ENCODE peak calls at places on chromosomes 16 and 17, in ten cellular contexts. P is lower lobe of right lung, G is uterus, Y is cardiac muscle cell, H is heart left ventricle, I is gastrocnemius medialis, L is tibial artery, K is breast epithelium, Z is sigmoid colon, C is psoas muscle. D is an unnamed sample.
A peak's percentile ranks its signal among the peaks of the same experiment; 100 is the strongest.

GRCh38 chr16:2325181-2325580 is 15.3 kb downstream of the ABCA3 start:
- DNase-seq in Z (no peak), G (no peak), P (no peak), Y (no peak), C (no peak), L (no peak), K (no peak), H (no peak), I (no peak), D (no peak)

GRCh38 chr16:353404-354285 is 1.1 kb upstream of the AXIN1 start:
- DNase-seq in L (no peak), Y (no peak), Z (peak; percentile 71), I (no peak), P (peak; percentile 57), G (peak; percentile 40), K (peak; percentile 35), H (no peak), C (no peak), D (no peak)

GRCh38 chr17:20988001-20988641 is 54.7 kb downstream of the USP22 start:
- DNase-seq in I (no peak), K (peak; percentile 13), L (no peak), Z (no peak), C (peak; percentile 41), H (no peak), P (no peak), Y (no peak), G (no peak), D (no peak)

GRCh38 chr16:14300631-14301149 is 229.6 kb downstream of the MRTFB start:
- DNase-seq in Y (peak; percentile 89), L (peak; percentile 87), K (peak; percentile 60), I (peak; percentile 86), Z (peak; percentile 92), H (peak; percentile 83), P (peak; percentile 65), G (peak; percentile 63), C (peak; percentile 85), D (no peak)

GRCh38 chr16:84281077-84281476 is 13.6 kb upstream of the WFDC1 start:
- DNase-seq in I (no peak), K (no peak), Z (no peak), H (no peak), P (no peak), L (no peak), Y (peak; percentile 30), G (no peak), C (no peak), D (no peak)

GRCh38 chr16:68332411-68333121 is 21.7 kb downstream of the PRMT7 start:
- DNase-seq in G (no peak), C (no peak), K (no peak), L (peak; percentile 55), Z (no peak), P (no peak), Y (peak; percentile 52), I (peak; percentile 42), H (peak; percentile 67), D (no peak)

GRCh38 chr16:49024896-49025295 is 256.7 kb downstream of the CBLN1 start:
- DNase-seq in Y (no peak), P (no peak), Z (no peak), L (no peak), I (no peak), K (no peak), H (no peak), C (no peak), G (no peak), D (no peak)

GRCh38 chr17:21539146-21539545 is 153.2 kb upstream of the KCNJ18 start:
- DNase-seq in Z (no peak), L (no peak), C (no peak), G (no peak), P (no peak), I (no peak), K (no peak), H (no peak), Y (no peak), D (no peak)

GRCh38 chr16:10040136-10041080 is 141.8 kb downstream of the GRIN2A start:
- DNase-seq in Z (no peak), L (no peak), H (no peak), Y (no peak), G (no peak), K (no peak), P (no peak), C (no peak), I (no peak), D (no peak)

DNA sequence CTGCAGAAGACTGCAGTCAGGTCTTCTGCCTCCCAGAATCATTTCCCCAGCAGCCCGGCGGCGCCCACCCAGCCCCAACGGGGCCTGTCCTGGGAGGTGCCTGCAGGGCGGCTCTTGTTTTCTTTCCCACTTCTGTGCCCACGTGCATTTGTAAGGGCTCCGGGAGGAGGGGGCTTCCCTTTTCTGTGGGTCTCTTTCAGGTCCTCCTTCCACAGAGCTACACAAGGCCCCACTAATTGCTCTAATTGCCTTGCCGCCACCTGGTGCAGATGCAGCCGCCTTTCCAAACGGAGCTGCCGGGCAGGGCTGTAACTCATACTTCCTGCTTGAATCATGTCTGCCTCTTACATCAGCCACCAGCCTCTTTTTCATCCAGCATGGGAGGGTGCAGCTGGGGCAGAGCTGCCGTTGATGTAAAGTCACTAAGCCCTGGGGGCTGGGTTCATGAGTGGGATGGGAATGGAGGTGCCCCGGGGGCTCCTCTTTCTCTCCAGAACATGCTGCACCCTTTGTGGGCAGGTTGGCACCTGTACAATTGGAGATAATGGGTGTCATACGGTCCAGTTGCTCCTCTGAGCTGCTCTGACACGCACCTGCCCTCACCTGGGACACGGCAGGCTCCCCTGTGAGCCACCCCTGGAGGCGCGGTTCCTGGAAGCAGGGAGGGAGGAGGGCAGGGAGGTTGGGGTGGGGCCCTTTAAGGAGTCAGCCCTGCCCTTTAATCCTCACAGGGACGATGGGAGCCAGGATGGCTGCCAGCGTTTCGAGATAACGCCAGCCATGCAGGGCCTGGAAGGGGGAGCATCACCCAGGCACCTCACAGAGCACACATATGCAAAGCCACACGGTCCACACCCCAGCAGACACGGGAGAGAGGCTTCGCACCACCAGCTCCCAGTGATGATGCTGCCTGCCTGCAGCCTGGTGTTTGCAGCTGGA is 41.1 kb upstream of the KLHDC4 start:
- DNase-seq in Z (peak; percentile 75), G (no peak), I (no peak), H (peak; percentile 80), C (no peak), P (peak; percentile 55), K (peak; percentile 27), Y (peak; percentile 88), L (peak; percentile 42), D (no peak)
- H3K27ac ChIP-seq in Z (peak overlapping the region; percentile 25), G (no peak overlapping the region), I (no peak overlapping the region), H (no peak overlapping the region), C (no peak overlapping the region), P (peak overlapping the region; percentile 43), K (no peak overlapping the region), Y (no peak overlapping the region), L (no peak overlapping the region), D (no peak overlapping the region)

DNA sequence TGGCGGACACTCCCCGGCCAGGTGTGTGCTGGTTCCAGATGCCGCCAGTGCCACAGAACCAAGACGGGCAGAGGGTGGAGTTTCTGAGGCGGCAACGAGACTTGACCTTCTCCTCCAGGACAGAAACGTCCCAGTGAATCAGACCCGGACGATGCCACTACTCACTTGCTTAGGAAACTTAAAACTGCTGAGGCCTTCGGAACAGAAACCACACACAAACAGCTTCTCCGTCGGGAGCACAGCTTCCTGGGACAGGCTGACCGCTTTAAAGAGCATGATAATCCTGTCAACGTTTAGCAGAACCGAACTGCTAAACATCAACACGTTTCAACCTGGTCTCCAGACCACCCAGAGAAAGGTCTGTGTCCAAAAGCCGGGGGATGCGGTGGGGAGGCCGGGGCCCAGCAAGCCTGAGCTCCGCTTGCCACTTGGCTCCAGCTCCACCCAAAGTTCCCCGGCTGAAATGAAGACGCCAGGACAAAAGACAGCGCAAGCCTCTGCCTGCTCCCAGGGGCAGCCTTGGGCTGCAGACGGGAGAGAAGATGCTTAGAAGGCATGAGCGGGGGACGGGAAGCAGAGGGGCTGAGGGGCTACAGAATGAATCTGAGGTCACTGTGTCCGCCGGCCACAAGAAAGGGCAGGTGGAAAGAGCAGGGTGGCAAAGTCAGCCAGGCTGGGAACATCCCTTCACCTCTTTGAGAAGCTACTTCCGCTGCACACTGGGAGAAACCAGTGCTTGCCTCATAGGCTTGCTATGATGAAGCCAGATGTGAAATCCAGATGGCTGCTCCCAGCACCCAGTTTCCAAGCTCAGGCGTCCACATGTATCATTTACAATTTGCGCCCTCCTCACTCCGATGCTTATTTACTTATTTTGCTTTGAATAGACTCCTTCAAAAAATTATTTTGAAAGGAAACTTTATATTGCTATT is 68.9 kb downstream of the MRM3 start:
- DNase-seq in L (no peak), G (peak; percentile 55), Y (peak; percentile 51), P (no peak), H (peak; percentile 53), I (peak; percentile 85), Z (peak; percentile 81), K (no peak), C (peak; percentile 85), D (no peak)
- H3K27ac ChIP-seq in L (peak overlapping the region; percentile 4), G (peak overlapping the region; percentile 79), Y (peak overlapping the region; percentile 61), P (no peak overlapping the region), H (peak overlapping the region; percentile 29), I (peak overlapping the region; percentile 88), Z (peak overlapping the region; percentile 62), K (peak overlapping the region; percentile 54), C (peak overlapping the region; percentile 97), D (no peak overlapping the region)

DNA sequence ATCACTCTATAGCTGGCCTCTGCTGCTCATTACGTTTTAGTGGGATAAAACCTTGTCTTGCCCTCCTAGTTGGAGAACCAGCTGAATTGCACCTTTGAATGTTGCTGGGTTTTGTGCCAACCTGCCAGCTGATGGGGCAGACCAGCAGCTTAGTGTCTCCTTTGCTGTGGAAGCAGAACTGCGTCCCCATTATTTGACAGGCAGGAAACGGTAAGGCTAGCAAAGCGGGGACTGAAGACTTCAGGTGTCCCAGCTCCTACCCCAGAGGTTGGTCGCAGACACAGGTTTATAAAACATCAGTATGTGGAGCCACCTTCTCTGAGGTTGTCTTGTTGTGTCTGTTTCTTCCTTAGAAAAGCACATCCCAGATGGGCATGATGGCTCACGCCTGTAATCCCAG is 158.1 kb downstream of the PRKCA start:
- DNase-seq in H (no peak), C (no peak), K (no peak), L (no peak), Y (no peak), Z (no peak), P (no peak), I (no peak), G (no peak), D (no peak)
- H3K27ac ChIP-seq in H (no peak overlapping the region), C (no peak overlapping the region), K (no peak overlapping the region), L (no peak overlapping the region), Y (no peak overlapping the region), Z (no peak overlapping the region), P (no peak overlapping the region), I (no peak overlapping the region), G (peak overlapping the region; percentile 79), D (no peak overlapping the region)

DNA sequence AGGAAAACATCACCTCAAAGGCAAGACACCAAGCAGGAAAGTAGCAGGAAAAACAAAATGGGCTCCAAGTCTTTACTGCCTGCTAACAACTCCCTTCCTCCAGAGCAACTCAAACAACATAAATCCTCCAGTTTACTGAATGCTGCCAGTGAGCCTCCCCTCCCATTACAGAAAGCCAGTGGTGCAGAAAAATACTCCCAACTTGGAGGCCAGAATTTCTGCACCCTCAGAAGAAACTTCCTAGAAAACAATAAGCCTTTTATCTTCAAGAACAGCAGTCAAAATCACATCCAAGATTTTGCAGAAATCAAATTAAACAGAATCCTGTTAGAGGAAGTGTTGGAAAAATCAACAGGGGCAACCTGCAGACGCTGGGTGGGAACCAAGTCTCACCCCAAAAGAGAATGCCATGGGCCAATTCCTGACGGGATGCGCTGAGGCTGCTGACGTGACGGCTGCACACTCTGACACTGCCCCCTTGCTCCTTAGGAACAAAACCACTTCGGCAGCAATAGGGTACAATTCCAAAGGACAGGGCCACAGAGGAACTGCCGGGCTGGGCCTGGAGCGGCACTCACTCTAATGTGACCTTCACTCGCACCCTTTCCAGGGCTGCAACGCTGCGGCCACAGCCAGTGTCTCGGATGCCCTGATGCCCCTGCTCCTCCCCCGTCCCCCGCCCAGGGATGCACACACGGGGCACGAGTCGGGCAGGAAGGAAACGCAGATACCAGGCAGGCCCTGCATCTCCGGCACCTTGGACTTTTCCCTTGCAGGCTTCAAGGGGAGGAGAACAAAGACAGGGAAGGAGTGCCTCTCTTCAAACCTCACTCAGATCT is 2.6 kb downstream of the PITPNA start:
- DNase-seq in Z (no peak), C (peak; percentile 25), P (no peak), Y (no peak), L (no peak), I (no peak), K (no peak), H (no peak), G (no peak), D (no peak)
- H3K27ac ChIP-seq in Z (peak overlapping the region; percentile 9), C (no peak overlapping the region), P (peak overlapping the region; percentile 3), Y (no peak overlapping the region), L (no peak overlapping the region), I (no peak overlapping the region), K (peak overlapping the region; percentile 7), H (no peak overlapping the region), G (no peak overlapping the region), D (no peak overlapping the region)